ENCODE peak calls at places on chromosomes 2 and 18, in five cellular contexts. X is AG04450, T is GM13977, V is Panc1, I is psoas muscle. J is an unnamed sample.

GRCh38 chr2:135563793-135564192 is 32.5 kb downstream of the R3HDM1 start:
- DNase-seq in X (no peak), T (no peak), V (no peak), I (no peak), J (no peak)

GRCh38 chr2:40886660-40887059 is 434.8 kb upstream of the SLC8A1 start:
- DNase-seq in X (no peak), T (no peak), V (no peak), I (no peak), J (no peak)

GRCh38 chr2:69076601-69077000 is 63.6 kb downstream of the ANTXR1 start:
- DNase-seq in X (no peak), T (no peak), V (no peak), I (no peak), J (no peak)

GRCh38 chr2:170716851-170717598 is 1.9 kb downstream of the SP5 start:
- DNase-seq in X (no peak), T (peak; percentile 72), V (no peak), I (peak; percentile 46), J (no peak)

GRCh38 chr2:139876321-139876720 is 1096.1 kb upstream of the NXPH2 start:
- DNase-seq in X (no peak), T (no peak), V (no peak), I (no peak), J (no peak)

GRCh38 chr18:8605974-8606373 is 3.3 kb upstream of the RAB12 start:
- DNase-seq in X (no peak), T (no peak), V (no peak), I (no peak), J (no peak)

GRCh38 chr2:172200495-172201085 is 97.9 kb upstream of the DLX2 start:
- DNase-seq in X (no peak), T (no peak), V (peak; percentile 13), I (no peak), J (peak; percentile 8)

GRCh38 chr2:127347734-127348392 is 39.9 kb downstream of the MAP3K2 start:
- DNase-seq in X (no peak), T (no peak), V (no peak), I (no peak), J (no peak)

GRCh38 chr2:27191107-27191829 is 20.6 kb upstream of the ATRAID start:
- DNase-seq in X (peak; percentile 41), T (peak; percentile 69), V (peak; percentile 43), I (no peak), J (no peak)

GRCh38 chr2:3379339-3379646 is 201 bp upstream of the TRAPPC12 start:
- DNase-seq in X (no peak), T (no peak), V (no peak), I (no peak), J (no peak)

GRCh38 chr2:3377279-3377611 is 373 bp downstream of the EIPR1 start:
- DNase-seq in X (no peak), T (peak; percentile 68), V (no peak), I (peak; percentile 17), J (no peak)

GRCh38 chr2:3379647-3380534 is at the start of gene TRAPPC12:
- DNase-seq in X (peak; percentile 55), T (peak; percentile 90), V (peak; percentile 74), I (peak; percentile 89), J (peak; percentile 40)

GRCh38 chr2:3376821-3377220 is 797 bp downstream of the EIPR1 start:
- DNase-seq in X (no peak), T (no peak), V (no peak), I (no peak), J (no peak)

DNA sequence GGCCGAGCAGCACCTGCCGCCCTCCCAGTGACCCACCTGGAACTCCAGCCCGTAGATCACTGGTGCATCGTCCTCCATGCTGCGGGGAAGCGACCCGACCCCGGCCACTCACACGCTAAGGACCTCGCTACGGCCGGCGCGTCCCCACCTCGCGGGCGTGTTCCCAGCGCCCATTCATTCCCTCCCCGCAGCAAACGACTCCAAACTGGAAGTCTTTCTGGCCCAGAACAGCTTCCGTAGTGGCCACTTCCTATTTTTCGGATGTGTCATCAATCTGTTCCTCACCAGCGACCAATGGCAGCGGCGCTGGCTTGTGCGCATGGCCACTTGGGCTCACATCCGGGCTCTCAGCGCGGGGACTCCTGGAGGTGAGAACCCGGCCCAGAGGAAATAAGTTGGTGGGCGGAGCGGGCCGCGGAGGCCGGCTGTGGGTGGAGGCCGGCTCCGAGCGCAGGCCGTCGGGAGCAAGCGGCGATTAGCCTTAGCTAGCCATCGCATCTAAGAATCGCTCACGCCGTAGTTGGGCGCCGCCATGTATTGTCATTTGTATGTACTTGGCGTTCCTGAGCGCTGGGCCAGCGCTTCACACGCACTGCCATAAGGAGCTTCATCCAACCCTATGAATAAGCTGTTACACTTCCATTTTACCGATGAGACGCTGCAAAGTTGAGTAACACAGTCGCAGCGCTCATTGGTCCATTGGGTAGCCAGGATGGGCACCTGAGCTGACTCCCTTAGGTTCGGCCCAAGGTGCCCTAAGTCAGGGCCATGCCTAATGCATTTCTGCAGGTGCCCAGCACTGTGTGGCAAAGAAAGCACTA is at the start of gene EIPR1:
- DNase-seq in X (peak; percentile 94), T (peak; percentile 96), V (peak; percentile 93), I (peak; percentile 98), J (peak; percentile 90)
- TF ChIP-seq CTCF in X (no peak), T (no peak), V (no peak), I (peak; percentile 15), J (no peak)

GRCh38 chr18:74623047-74623816 is 25.6 kb downstream of the ZNF407 start:
- DNase-seq in X (no peak), T (no peak), V (no peak), I (no peak), J (no peak)
- TF ChIP-seq CTCF in X (peak; percentile 48), T (peak; percentile 42), V (peak; percentile 83), I (peak; percentile 46), J (peak; percentile 37)

GRCh38 chr2:20668871-20669475 is 2.0 kb downstream of the GDF7 start:
- DNase-seq in X (no peak), T (peak; percentile 41), V (no peak), I (no peak), J (no peak)
- TF ChIP-seq CTCF in X (no peak), T (no peak), V (no peak), I (no peak), J (no peak)

GRCh38 chr2:71669058-71669456 is 215.7 kb downstream of the DYSF start:
- DNase-seq in X (no peak), T (peak; percentile 12), V (no peak), I (no peak), J (no peak)

GRCh38 chr2:71671203-71671602 is 217.8 kb downstream of the DYSF start:
- DNase-seq in X (no peak), T (no peak), V (no peak), I (no peak), J (no peak)

GRCh38 chr2:71672011-71672639 is 218.8 kb downstream of the DYSF start:
- DNase-seq in X (no peak), T (no peak), V (no peak), I (no peak), J (no peak)

GRCh38 chr2:71669628-71670429 is 216.5 kb downstream of the DYSF start:
- DNase-seq in X (no peak), T (no peak), V (no peak), I (no peak), J (no peak)

GRCh38 chr2:71670430-71670795 is 217.1 kb downstream of the DYSF start:
- DNase-seq in X (no peak), T (no peak), V (no peak), I (no peak), J (no peak)
- TF ChIP-seq CTCF in X (no peak), T (no peak), V (no peak), I (no peak), J (no peak)

GRCh38 chr2:73112913-73113633 is at the start of gene RAB11FIP5:
- DNase-seq in X (peak; percentile 55), T (peak; percentile 84), V (no peak), I (peak; percentile 82), J (peak; percentile 53)

GRCh38 chr2:73114273-73114867 is 1.6 kb upstream of the RAB11FIP5 start:
- DNase-seq in X (no peak), T (no peak), V (no peak), I (no peak), J (no peak)

GRCh38 chr2:73112026-73112912 is 479 bp downstream of the RAB11FIP5 start:
- DNase-seq in X (no peak), T (peak; percentile 48), V (no peak), I (peak; percentile 32), J (no peak)

GRCh38 chr2:73111300-73112025 is 1.3 kb downstream of the RAB11FIP5 start:
- DNase-seq in X (no peak), T (no peak), V (no peak), I (peak; percentile 34), J (no peak)

DNA sequence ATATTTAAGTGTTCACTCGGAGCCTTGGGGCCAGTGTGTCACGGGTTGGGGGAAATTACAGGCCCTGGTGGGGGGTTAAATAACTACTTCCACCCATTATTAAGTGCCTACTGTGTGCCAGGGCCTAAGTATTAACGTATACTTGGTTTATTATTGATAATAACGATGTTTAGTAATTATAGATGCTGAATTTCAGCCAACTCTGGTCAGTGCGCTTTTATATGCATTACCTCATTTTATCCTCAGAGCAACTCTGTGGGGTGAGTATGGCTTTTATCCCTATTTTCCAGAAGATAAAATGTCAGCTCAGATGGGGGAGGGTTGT is 848 bp upstream of the RAB11FIP5 start:
- DNase-seq in X (no peak), T (no peak), V (peak; percentile 28), I (no peak), J (no peak)
- TF ChIP-seq CTCF in X (no peak), T (no peak), V (no peak), I (no peak), J (no peak)